ENCODE peak calls at places on chromosomes 5 and 9, in ten cellular contexts. One of them, this sample, is unnamed.

GRCh38 chr9:126974604-126975003 is 60.0 kb downstream of the RALGPS1 start:
- DNase-seq in fibroblast of lung: no peak
- DNase-seq in hepatocyte: no peak
- DNase-seq in IMR-90: no peak
- DNase-seq in neuronal stem cell: no peak
- DNase-seq in trophoblast cell: no peak
- DNase-seq in astrocyte: no peak
- DNase-seq in mammary epithelial cell: no peak
- DNase-seq in GM23338: no peak
- DNase-seq in endothelial cell of umbilical vein: no peak
- DNase-seq in this sample: no peak

GRCh38 chr5:143261748-143262392 is 141.6 kb downstream of the NR3C1 start:
- DNase-seq in neuronal stem cell: no peak
- DNase-seq in astrocyte: peak; percentile 75
- DNase-seq in mammary epithelial cell: peak; percentile 90
- DNase-seq in endothelial cell of umbilical vein: no peak
- DNase-seq in trophoblast cell: no peak
- DNase-seq in IMR-90: peak; percentile 89
- DNase-seq in GM23338: no peak
- DNase-seq in fibroblast of lung: peak; percentile 87
- DNase-seq in hepatocyte: no peak
- DNase-seq in this sample: no peak

GRCh38 chr5:146703899-146704298 is 174.7 kb downstream of the PPP2R2B start:
- DNase-seq in astrocyte: peak; percentile 84
- DNase-seq in GM23338: no peak
- DNase-seq in neuronal stem cell: no peak
- DNase-seq in endothelial cell of umbilical vein: peak; percentile 6
- DNase-seq in fibroblast of lung: no peak
- DNase-seq in IMR-90: no peak
- DNase-seq in mammary epithelial cell: peak; percentile 94
- DNase-seq in hepatocyte: no peak
- DNase-seq in trophoblast cell: no peak
- DNase-seq in this sample: no peak

GRCh38 chr5:173313311-173313710 is 14.9 kb downstream of the STC2 start:
- DNase-seq in endothelial cell of umbilical vein: no peak
- DNase-seq in fibroblast of lung: no peak
- DNase-seq in trophoblast cell: no peak
- DNase-seq in neuronal stem cell: no peak
- DNase-seq in IMR-90: peak; percentile 14
- DNase-seq in hepatocyte: no peak
- DNase-seq in astrocyte: no peak
- DNase-seq in mammary epithelial cell: no peak
- DNase-seq in GM23338: no peak
- DNase-seq in this sample: no peak

GRCh38 chr5:17370651-17371050 is 127.4 kb upstream of the TAF11L2 start:
- DNase-seq in fibroblast of lung: no peak
- DNase-seq in trophoblast cell: no peak
- DNase-seq in IMR-90: no peak
- DNase-seq in neuronal stem cell: no peak
- DNase-seq in astrocyte: no peak
- DNase-seq in endothelial cell of umbilical vein: no peak
- DNase-seq in hepatocyte: no peak
- DNase-seq in mammary epithelial cell: peak; percentile 57
- DNase-seq in GM23338: no peak
- DNase-seq in this sample: no peak

GRCh38 chr9:2469681-2470141 is 151.9 kb upstream of the VLDLR start:
- DNase-seq in astrocyte: no peak
- DNase-seq in GM23338: peak; percentile 41
- DNase-seq in hepatocyte: no peak
- DNase-seq in mammary epithelial cell: peak; percentile 40
- DNase-seq in fibroblast of lung: peak; percentile 57
- DNase-seq in trophoblast cell: peak; percentile 83
- DNase-seq in neuronal stem cell: no peak
- DNase-seq in endothelial cell of umbilical vein: peak; percentile 68
- DNase-seq in IMR-90: peak; percentile 6
- DNase-seq in this sample: no peak

GRCh38 chr5:58334035-58334434 is 125.9 kb downstream of the PLK2 start:
- DNase-seq in GM23338: no peak
- DNase-seq in neuronal stem cell: no peak
- DNase-seq in astrocyte: no peak
- DNase-seq in IMR-90: no peak
- DNase-seq in hepatocyte: no peak
- DNase-seq in fibroblast of lung: no peak
- DNase-seq in trophoblast cell: no peak
- DNase-seq in endothelial cell of umbilical vein: no peak
- DNase-seq in mammary epithelial cell: no peak
- DNase-seq in this sample: no peak

GRCh38 chr5:161546463-161547301 is at the start of gene GABRB2:
- DNase-seq in trophoblast cell: no peak
- DNase-seq in IMR-90: no peak
- DNase-seq in hepatocyte: peak; percentile 74
- DNase-seq in astrocyte: peak; percentile 2
- DNase-seq in endothelial cell of umbilical vein: peak; percentile 22
- DNase-seq in neuronal stem cell: peak; percentile 58
- DNase-seq in fibroblast of lung: peak; percentile 38
- DNase-seq in mammary epithelial cell: peak; percentile 14
- DNase-seq in GM23338: peak; percentile 55
- DNase-seq in this sample: no peak

GRCh38 chr5:39691993-39692392 is 267.2 kb upstream of the DAB2 start:
- DNase-seq in mammary epithelial cell: peak; percentile 35
- DNase-seq in astrocyte: no peak
- DNase-seq in neuronal stem cell: no peak
- DNase-seq in IMR-90: no peak
- DNase-seq in fibroblast of lung: no peak
- DNase-seq in hepatocyte: no peak
- DNase-seq in GM23338: peak; percentile 44
- DNase-seq in endothelial cell of umbilical vein: peak; percentile 5
- DNase-seq in trophoblast cell: no peak
- DNase-seq in this sample: no peak

GRCh38 chr9:5784526-5785315 is 48.2 kb downstream of the ERMP1 start:
- DNase-seq in fibroblast of lung: peak; percentile 41
- DNase-seq in endothelial cell of umbilical vein: no peak
- DNase-seq in hepatocyte: no peak
- DNase-seq in astrocyte: no peak
- DNase-seq in IMR-90: no peak
- DNase-seq in trophoblast cell: peak; percentile 1
- DNase-seq in neuronal stem cell: no peak
- DNase-seq in mammary epithelial cell: peak; percentile 11
- DNase-seq in GM23338: peak; percentile 26
- DNase-seq in this sample: no peak

GRCh38 chr5:159017787-159018186 is 81.9 kb downstream of the EBF1 start:
- DNase-seq in endothelial cell of umbilical vein: peak; percentile 72
- DNase-seq in GM23338: peak; percentile 70
- DNase-seq in mammary epithelial cell: peak; percentile 26
- DNase-seq in astrocyte: peak; percentile 68
- DNase-seq in neuronal stem cell: no peak
- DNase-seq in trophoblast cell: no peak
- DNase-seq in IMR-90: peak; percentile 75
- DNase-seq in fibroblast of lung: peak; percentile 86
- DNase-seq in hepatocyte: peak; percentile 18
- DNase-seq in this sample: no peak

GRCh38 chr5:86951761-86952160 is 315.9 kb upstream of the RASA1 start:
- DNase-seq in mammary epithelial cell: no peak
- DNase-seq in fibroblast of lung: no peak
- DNase-seq in neuronal stem cell: no peak
- DNase-seq in hepatocyte: no peak
- DNase-seq in GM23338: no peak
- DNase-seq in IMR-90: no peak
- DNase-seq in trophoblast cell: no peak
- DNase-seq in endothelial cell of umbilical vein: no peak
- DNase-seq in astrocyte: no peak
- DNase-seq in this sample: no peak

GRCh38 chr9:121073038-121073437 is 1.7 kb upstream of the CNTRL start:
- DNase-seq in endothelial cell of umbilical vein: peak; percentile 14
- DNase-seq in neuronal stem cell: no peak
- DNase-seq in trophoblast cell: no peak
- DNase-seq in fibroblast of lung: peak; percentile 89
- DNase-seq in hepatocyte: peak; percentile 16
- DNase-seq in mammary epithelial cell: peak; percentile 71
- DNase-seq in IMR-90: peak; percentile 47
- DNase-seq in astrocyte: peak; percentile 36
- DNase-seq in GM23338: no peak
- DNase-seq in this sample: no peak

GRCh38 chr9:98404157-98404695 is 148.8 kb upstream of the TBC1D2 start:
- DNase-seq in endothelial cell of umbilical vein: no peak
- DNase-seq in neuronal stem cell: no peak
- DNase-seq in astrocyte: no peak
- DNase-seq in GM23338: no peak
- DNase-seq in fibroblast of lung: no peak
- DNase-seq in hepatocyte: no peak
- DNase-seq in mammary epithelial cell: no peak
- DNase-seq in trophoblast cell: no peak
- DNase-seq in IMR-90: no peak
- DNase-seq in this sample: no peak

GRCh38 chr9:121153642-121154041 is 48.0 kb downstream of the RAB14 start:
- DNase-seq in endothelial cell of umbilical vein: no peak
- DNase-seq in mammary epithelial cell: no peak
- DNase-seq in neuronal stem cell: no peak
- DNase-seq in GM23338: no peak
- DNase-seq in hepatocyte: no peak
- DNase-seq in IMR-90: no peak
- DNase-seq in fibroblast of lung: no peak
- DNase-seq in trophoblast cell: no peak
- DNase-seq in astrocyte: no peak
- DNase-seq in this sample: no peak

GRCh38 chr9:109253241-109253636 is 67.6 kb downstream of the EPB41L4B start:
- DNase-seq in neuronal stem cell: no peak
- DNase-seq in mammary epithelial cell: no peak
- DNase-seq in GM23338: no peak
- DNase-seq in hepatocyte: no peak
- DNase-seq in fibroblast of lung: no peak
- DNase-seq in endothelial cell of umbilical vein: no peak
- DNase-seq in astrocyte: no peak
- DNase-seq in trophoblast cell: peak; percentile 69
- DNase-seq in IMR-90: no peak
- DNase-seq in this sample: no peak

GRCh38 chr5:67842806-67843205 is 372.8 kb upstream of the PIK3R1 start:
- DNase-seq in hepatocyte: peak; percentile 12
- DNase-seq in endothelial cell of umbilical vein: peak; percentile 40
- DNase-seq in trophoblast cell: peak; percentile 15
- DNase-seq in astrocyte: peak; percentile 2
- DNase-seq in mammary epithelial cell: peak; percentile 5
- DNase-seq in IMR-90: no peak
- DNase-seq in neuronal stem cell: no peak
- DNase-seq in fibroblast of lung: peak; percentile 33
- DNase-seq in GM23338: peak; percentile 34
- DNase-seq in this sample: no peak
- H2AFZ ChIP-seq in hepatocyte: no peak overlapping the region
- H2AFZ ChIP-seq in endothelial cell of umbilical vein: no peak overlapping the region
- H2AFZ ChIP-seq in trophoblast cell: no peak overlapping the region
- H2AFZ ChIP-seq in astrocyte: no peak overlapping the region
- H2AFZ ChIP-seq in mammary epithelial cell: no peak overlapping the region
- H2AFZ ChIP-seq in IMR-90: no peak overlapping the region
- H2AFZ ChIP-seq in neuronal stem cell: peak overlapping the region; percentile 16
- H2AFZ ChIP-seq in fibroblast of lung: no peak overlapping the region
- H2AFZ ChIP-seq in GM23338: peak overlapping the region; percentile 29
- H2AFZ ChIP-seq in this sample: no peak overlapping the region

GRCh38 chr9:131593255-131593820 is 48.0 kb downstream of the PRRT1B start:
- DNase-seq in neuronal stem cell: no peak
- DNase-seq in trophoblast cell: no peak
- DNase-seq in IMR-90: peak; percentile 15
- DNase-seq in GM23338: no peak
- DNase-seq in astrocyte: peak; percentile 23
- DNase-seq in mammary epithelial cell: no peak
- DNase-seq in hepatocyte: no peak
- DNase-seq in endothelial cell of umbilical vein: no peak
- DNase-seq in fibroblast of lung: peak; percentile 26
- DNase-seq in this sample: no peak
- H3K36me3 ChIP-seq in neuronal stem cell: peaks cover 80% of the 10 kb centered on the region
- H3K36me3 ChIP-seq in trophoblast cell: peaks cover 87% of the 10 kb centered on the region
- H3K36me3 ChIP-seq in IMR-90: peaks cover 43% of the 10 kb centered on the region
- H3K36me3 ChIP-seq in GM23338: no peaks in the 10 kb centered on the region
- H3K36me3 ChIP-seq in astrocyte: peaks cover 5% of the 10 kb centered on the region
- H3K36me3 ChIP-seq in mammary epithelial cell: peaks cover 1% of the 10 kb centered on the region
- H3K36me3 ChIP-seq in hepatocyte: no peaks in the 10 kb centered on the region
- H3K36me3 ChIP-seq in endothelial cell of umbilical vein: peaks cover 55% of the 10 kb centered on the region
- H3K36me3 ChIP-seq in fibroblast of lung: peaks cover 3% of the 10 kb centered on the region
- H3K36me3 ChIP-seq in this sample: no peaks in the 10 kb centered on the region

DNA sequence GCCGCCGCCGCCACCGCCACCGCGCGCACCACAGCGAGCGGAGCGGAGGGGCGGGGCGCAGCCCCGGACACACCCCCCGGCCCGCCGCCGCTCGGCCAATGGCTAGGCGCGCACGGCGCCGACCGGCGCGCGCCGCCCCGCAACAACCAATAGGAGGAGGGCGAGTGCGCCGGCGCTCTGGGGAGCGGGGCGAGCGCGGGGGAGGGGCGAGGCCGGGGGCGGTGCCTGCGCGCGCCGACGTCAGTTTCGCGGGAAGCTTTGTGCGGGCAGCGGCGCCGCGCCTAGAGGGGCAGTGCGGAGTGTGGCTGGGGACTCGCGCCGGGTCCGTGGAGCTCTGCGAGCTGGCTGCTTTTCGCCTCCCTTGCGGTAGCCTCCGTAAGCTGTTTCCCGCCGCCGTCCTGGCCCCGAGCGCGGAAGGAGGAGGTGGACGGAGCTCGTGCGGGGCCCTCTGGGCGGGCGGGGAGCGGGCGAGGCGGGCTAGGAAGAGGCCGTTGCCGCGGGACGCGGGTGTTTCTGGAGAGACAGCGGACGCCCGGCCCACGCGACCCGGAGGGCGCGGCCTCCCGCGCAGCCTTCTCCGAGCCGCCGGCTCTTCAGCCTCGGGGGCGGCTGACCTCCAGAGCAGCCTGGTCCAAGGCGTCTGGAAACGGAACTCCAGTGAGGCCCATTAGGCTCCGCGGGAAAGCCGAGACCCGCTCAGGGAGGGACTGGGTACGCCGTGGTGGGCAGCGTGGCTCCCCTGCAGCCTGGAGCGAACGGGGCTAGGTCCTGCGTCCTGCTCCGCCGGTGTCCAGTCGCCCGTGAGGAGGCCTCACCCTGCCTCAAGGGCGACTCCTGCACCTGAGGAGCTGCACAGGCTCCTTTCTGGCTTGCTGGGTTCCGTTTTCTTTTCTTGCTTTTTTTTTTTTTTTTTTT is at the start of gene ZMYND19:
- DNase-seq in mammary epithelial cell: peak; percentile 83
- DNase-seq in GM23338: peak; percentile 93
- DNase-seq in neuronal stem cell: peak; percentile 92
- DNase-seq in endothelial cell of umbilical vein: peak; percentile 87
- DNase-seq in hepatocyte: peak; percentile 97
- DNase-seq in fibroblast of lung: peak; percentile 81
- DNase-seq in IMR-90: peak; percentile 81
- DNase-seq in astrocyte: peak; percentile 53
- DNase-seq in trophoblast cell: peak; percentile 88
- DNase-seq in this sample: peak; percentile 94
- H2AFZ ChIP-seq in mammary epithelial cell: peak within 1 kb of the TSS; percentile 85
- H2AFZ ChIP-seq in GM23338: peak within 1 kb of the TSS; percentile 94
- H2AFZ ChIP-seq in neuronal stem cell: peak within 1 kb of the TSS; percentile 97
- H2AFZ ChIP-seq in endothelial cell of umbilical vein: peak within 1 kb of the TSS; percentile 92
- H2AFZ ChIP-seq in hepatocyte: peak within 1 kb of the TSS; percentile 94
- H2AFZ ChIP-seq in fibroblast of lung: peak within 1 kb of the TSS; percentile 82
- H2AFZ ChIP-seq in IMR-90: peak within 1 kb of the TSS; percentile 99
- H2AFZ ChIP-seq in astrocyte: peak within 1 kb of the TSS; percentile 96
- H2AFZ ChIP-seq in trophoblast cell: peak within 1 kb of the TSS; percentile 96
- H2AFZ ChIP-seq in this sample: peak within 1 kb of the TSS; percentile 99

DNA sequence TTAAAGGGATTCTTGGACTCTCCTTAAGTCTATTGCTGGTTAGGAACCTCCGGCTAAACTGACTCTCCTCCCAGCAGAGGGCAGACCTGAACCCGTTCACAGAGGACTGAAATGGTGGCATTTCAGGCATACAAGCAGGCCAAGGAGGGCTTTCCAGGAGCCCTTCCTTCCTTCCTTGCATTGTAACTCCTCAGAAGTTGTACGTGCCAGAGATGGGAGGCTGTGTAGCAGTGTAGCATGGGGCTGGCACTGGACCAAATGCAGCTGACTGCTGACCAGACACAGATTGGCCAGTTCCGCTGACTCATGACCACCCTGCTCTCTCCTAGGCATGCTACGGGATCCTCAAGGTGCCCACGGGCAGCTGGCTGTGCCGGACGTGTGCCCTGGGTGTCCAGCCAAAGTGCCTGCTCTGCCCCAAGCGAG is 36.4 kb downstream of the JADE2 start:
- DNase-seq in GM23338: peak; percentile 57
- DNase-seq in mammary epithelial cell: no peak
- DNase-seq in trophoblast cell: no peak
- DNase-seq in fibroblast of lung: peak; percentile 70
- DNase-seq in hepatocyte: no peak
- DNase-seq in neuronal stem cell: peak; percentile 33
- DNase-seq in IMR-90: peak; percentile 74
- DNase-seq in astrocyte: peak; percentile 80
- DNase-seq in endothelial cell of umbilical vein: peak; percentile 98
- DNase-seq in this sample: no peak
- H3K36me3 ChIP-seq in GM23338: peaks cover 17% of the 10 kb centered on the region
- H3K36me3 ChIP-seq in mammary epithelial cell: peaks cover 18% of the 10 kb centered on the region
- H3K36me3 ChIP-seq in trophoblast cell: peaks cover 19% of the 10 kb centered on the region
- H3K36me3 ChIP-seq in fibroblast of lung: peaks cover 27% of the 10 kb centered on the region
- H3K36me3 ChIP-seq in hepatocyte: no peaks in the 10 kb centered on the region
- H3K36me3 ChIP-seq in neuronal stem cell: no peaks in the 10 kb centered on the region
- H3K36me3 ChIP-seq in IMR-90: peaks cover 67% of the 10 kb centered on the region
- H3K36me3 ChIP-seq in astrocyte: no peaks in the 10 kb centered on the region
- H3K36me3 ChIP-seq in endothelial cell of umbilical vein: peaks cover 28% of the 10 kb centered on the region
- H3K36me3 ChIP-seq in this sample: peaks cover 15% of the 10 kb centered on the region